ENCODE peak calls at places on chromosomes 2 and 18, in five cellular contexts. O, H, J, A and Q are unnamed samples. For H3K4me1, the result is how much of the 10 kb centered on the place peaks cover.

GRCh38 chr2:178195390-178196166 is 1.3 kb downstream of the OSBPL6 start:
- DNase-seq in O (no peak), H (no peak), J (no peak), A (peak), Q (no peak)

GRCh38 chr2:233059797-233060499 is at the start of gene INPP5D:
- DNase-seq in O (no peak), H (peak), J (no peak), A (no peak), Q (no peak)

GRCh38 chr18:79169958-79170555 is 100.9 kb downstream of the ATP9B start:
- DNase-seq in O (no peak), H (no peak), J (no peak), A (no peak), Q (no peak)

GRCh38 chr18:41391616-41392610 is 563.1 kb upstream of the PIK3C3 start:
- DNase-seq in O (no peak), H (no peak), J (peak), A (peak), Q (no peak)

GRCh38 chr2:200439981-200440380 is 69.9 kb downstream of the KCTD18 start:
- DNase-seq in O (no peak), H (no peak), J (no peak), A (no peak), Q (no peak)

GRCh38 chr2:71779306-71779855 is 326.0 kb downstream of the DYSF start:
- DNase-seq in O (no peak), H (no peak), J (no peak), A (no peak), Q (no peak)

GRCh38 chr2:134244091-134244490 is 9.8 kb upstream of the MGAT5 start:
- DNase-seq in O (no peak), H (no peak), J (no peak), A (no peak), Q (no peak)

GRCh38 chr2:127506502-127506901 is 19.8 kb downstream of the IWS1 start:
- DNase-seq in O (no peak), H (no peak), J (no peak), A (no peak), Q (no peak)

GRCh38 chr2:106724301-106724794 is 161.6 kb downstream of the ST6GAL2 start:
- DNase-seq in O (no peak), H (no peak), J (no peak), A (no peak), Q (no peak)

GRCh38 chr2:222358876-222359275 is 60.1 kb upstream of the PAX3 start:
- DNase-seq in O (no peak), H (peak), J (no peak), A (peak), Q (no peak)

GRCh38 chr2:200863655-200864205 is 728 bp downstream of the CLK1 start:
- DNase-seq in O (no peak), H (no peak), J (peak), A (peak), Q (no peak)

GRCh38 chr2:232203166-232203891 is 175.2 kb upstream of the ALPP start:
- DNase-seq in O (no peak), H (no peak), J (no peak), A (no peak), Q (no peak)

GRCh38 chr2:41242001-41242331 is 790.1 kb upstream of the SLC8A1 start:
- DNase-seq in O (no peak), H (no peak), J (no peak), A (no peak), Q (no peak)
- H3K27ac ChIP-seq in O (no peak), H (peak), J (no peak), A (no peak), Q (no peak)

GRCh38 chr2:217851191-217852020 is 151.4 kb downstream of the TNS1 start:
- DNase-seq in O (no peak), H (no peak), J (no peak), A (no peak), Q (no peak)
- H3K4me1 ChIP-seq in O (under half), H (half or more), J (under half), A (under half), Q (half or more)

DNA sequence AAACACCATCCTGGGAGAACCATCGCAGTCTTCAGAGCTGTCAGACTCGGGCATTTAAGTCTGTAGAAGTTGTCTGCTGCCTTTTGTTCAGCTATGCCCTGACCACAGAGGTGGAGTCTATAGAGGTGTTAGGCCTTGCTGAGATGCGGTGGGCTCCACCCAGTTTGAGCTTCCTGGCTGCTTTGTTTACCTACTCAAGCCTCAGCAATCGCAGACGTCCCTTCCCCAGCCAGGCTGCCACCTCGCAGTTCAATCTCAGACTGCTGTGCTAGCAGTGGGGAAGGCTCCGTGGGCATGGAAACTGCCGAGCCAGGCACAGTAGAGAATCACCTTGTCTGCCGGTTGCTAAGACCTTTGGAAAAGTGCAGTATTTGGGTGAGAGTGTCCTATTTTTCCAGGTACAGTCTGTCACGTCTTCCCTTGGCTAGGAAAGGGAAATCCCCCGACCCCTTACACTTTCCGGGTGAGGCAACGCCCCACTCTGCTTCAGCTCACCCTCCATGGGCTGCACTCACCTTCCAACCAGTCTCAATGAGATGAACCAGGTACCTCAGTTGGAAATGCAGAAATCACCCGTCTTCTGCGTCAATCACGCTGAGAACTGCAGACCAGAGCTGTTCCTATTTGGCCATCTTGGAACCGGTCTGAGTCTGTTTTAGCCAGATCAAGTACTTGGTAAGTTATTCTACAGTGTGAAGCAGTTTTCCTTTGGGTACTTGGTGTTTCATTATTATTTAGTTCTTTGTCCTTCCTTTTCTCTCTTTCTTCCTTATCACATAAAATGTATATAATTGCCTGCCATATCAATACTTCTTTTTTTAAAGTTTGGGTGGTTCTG is 71.5 kb downstream of the CDC42EP3 start:
- DNase-seq in O (no peak), H (no peak), J (no peak), A (no peak), Q (no peak)
- H3K4me3 ChIP-seq in O (no peak), H (no peak), J (no peak), A (no peak), Q (peak)

GRCh38 chr2:236177967-236178909 is 10.1 kb upstream of the GBX2 start:
- DNase-seq in O (no peak), H (peak), J (peak), A (peak), Q (no peak)
- H3K27ac ChIP-seq in O (no peak), H (no peak), J (peak), A (no peak), Q (no peak)

GRCh38 chr2:157428500-157429175 is 15.3 kb downstream of the CYTIP start:
- DNase-seq in O (no peak), H (no peak), J (no peak), A (no peak), Q (no peak)

GRCh38 chr2:157430266-157430665 is 13.6 kb downstream of the CYTIP start:
- DNase-seq in O (no peak), H (no peak), J (no peak), A (no peak), Q (no peak)

GRCh38 chr2:157427922-157428303 is 16.0 kb downstream of the CYTIP start:
- DNase-seq in O (no peak), H (no peak), J (no peak), A (no peak), Q (no peak)

GRCh38 chr2:157432475-157433106 is 11.3 kb downstream of the CYTIP start:
- DNase-seq in O (no peak), H (no peak), J (no peak), A (no peak), Q (no peak)

DNA sequence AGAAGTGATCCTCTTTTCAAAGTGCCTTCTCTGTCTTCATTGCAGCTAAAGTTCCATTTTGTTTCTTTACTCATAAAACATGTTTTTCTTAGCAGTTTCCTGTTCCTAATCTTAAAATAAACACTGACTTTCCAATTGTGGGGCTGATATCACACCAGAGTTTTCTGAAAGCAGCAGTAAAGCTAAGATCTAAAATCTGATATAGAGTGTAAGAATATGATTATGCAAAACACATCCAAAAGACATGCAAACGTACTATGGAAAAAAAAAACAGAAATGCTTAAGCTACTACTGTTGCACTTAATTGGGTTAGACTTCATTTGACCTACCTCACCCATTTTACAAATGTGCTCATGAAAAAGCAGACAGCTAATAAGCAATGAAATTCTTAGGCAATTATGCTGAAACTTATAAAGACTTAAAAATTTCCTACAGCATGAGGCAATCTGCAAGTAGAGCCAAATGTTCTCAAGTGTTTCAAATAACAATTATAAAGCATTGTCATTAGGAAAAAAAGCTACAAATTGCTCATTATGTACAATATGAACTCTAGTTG is 10.5 kb downstream of the CYTIP start:
- DNase-seq in O (no peak), H (no peak), J (no peak), A (no peak), Q (no peak)
- H3K4me1 ChIP-seq in O (under half), H (under half), J (under half), A (under half), Q (under half)

DNA sequence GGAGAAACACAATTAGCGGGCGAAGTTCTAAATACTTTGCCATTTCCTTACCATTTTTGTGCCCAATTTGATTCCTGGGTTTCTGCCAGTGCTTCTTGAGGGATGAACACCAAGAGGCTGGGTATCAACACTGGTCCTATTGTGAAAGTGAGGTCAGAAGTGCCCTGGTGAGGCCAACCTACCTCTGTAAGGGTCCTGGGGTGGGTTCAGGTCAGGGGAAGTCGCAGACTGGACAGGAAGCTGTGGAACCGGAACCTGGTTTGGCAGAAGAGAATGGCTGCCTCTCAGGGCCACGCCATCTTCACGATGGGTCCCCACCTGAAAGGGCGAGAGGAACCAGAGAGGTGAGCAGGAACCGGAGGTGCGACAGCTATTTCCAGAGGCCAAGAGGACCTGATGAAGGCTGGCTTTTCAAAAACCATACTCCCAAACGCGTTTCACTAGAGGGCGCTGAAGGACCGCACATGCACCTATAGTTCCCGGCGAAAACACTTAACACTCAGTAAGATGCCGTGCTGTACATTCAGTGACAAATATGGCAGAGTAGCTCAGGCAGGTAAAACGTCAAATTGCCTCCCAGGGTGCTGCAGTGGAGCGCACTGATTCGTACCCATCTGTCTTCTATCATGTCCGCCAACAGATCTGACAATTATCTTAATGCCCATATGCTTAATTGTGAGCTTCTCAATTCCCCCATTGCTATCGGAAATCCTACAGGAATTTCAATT is 275.3 kb upstream of the CCDC68 start:
- DNase-seq in O (peak), H (peak), J (peak), A (peak), Q (peak)
- H3K4me3 ChIP-seq in O (no peak), H (peak), J (no peak), A (peak), Q (peak)

DNA sequence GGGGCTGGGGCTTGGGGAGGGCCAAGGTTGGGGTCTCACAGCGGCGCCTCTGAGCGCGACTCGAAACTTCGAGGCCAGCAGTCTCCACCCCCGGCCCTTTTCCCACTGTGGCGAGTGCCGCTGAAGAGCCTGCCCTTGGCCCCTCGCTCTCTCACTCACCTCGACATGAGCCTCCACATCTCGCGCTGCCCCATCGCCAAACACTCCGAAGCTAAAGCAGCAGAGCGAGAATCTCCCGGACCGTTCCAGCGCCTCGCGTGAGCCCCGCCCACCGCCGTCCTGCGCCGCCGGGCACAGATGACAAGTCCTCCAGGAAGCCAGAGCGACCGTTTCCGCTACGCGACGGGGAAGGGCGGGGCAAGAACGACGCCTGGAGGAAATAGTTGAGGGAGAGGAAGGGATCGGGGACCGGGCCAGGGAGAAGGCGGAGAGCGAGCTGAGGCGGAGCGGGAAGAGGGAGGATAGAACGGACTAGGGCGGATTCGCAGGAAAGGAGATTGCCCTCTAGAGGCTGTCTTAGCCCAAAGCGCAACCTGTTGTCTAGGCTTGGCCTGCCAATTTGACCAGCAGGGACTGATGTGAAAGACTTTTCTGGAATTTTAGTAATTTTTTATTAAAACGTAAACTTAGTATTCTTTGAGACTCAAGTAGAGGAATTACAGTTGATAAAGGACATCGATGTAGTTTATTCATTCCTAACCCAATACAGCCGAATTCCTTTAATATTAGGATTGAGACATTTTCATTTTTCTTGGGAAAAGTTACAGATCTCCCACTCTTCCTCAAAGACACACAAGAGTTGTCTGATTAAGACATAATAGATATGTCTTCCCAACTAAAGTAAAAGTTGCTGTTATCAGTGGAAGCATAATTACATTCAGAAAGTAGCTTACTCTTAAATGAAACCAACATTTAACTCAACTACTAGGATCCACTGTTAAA is at the start of gene HIBCH:
- DNase-seq in O (peak), H (peak), J (peak), A (peak), Q (peak)
- H3K27ac ChIP-seq in O (peak), H (peak), J (peak), A (peak), Q (peak)